ENCODE peak calls at places on chromosome 5, in four cellular contexts. V, W, C and U are unnamed samples.

GRCh38 chr5:56142620-56143431 is 90.3 kb downstream of the ANKRD55 start:
- DNase-seq in V (no peak), C (no peak), W (no peak), U (no peak)

GRCh38 chr5:147081256-147081872 is 153.5 kb upstream of the STK32A start:
- DNase-seq in V (no peak), W (no peak), C (no peak), U (no peak)

GRCh38 chr5:61228229-61228628 is 66.0 kb upstream of the SMIM15 start:
- DNase-seq in V (no peak), W (no peak), C (no peak), U (no peak)

GRCh38 chr5:121963409-121963808 is 1.6 kb downstream of the SRFBP1 start:
- DNase-seq in W (no peak), C (no peak), V (no peak), U (no peak)

GRCh38 chr5:56270058-56270457 is 36.9 kb upstream of the ANKRD55 start:
- DNase-seq in W (no peak), V (no peak), C (no peak), U (no peak)

GRCh38 chr5:151056367-151057306 is 24.2 kb downstream of the TNIP1 start:
- DNase-seq in V (no peak), C (no peak), W (no peak), U (no peak)

GRCh38 chr5:151880304-151880703 is 44.3 kb downstream of the GLRA1 start:
- DNase-seq in V (no peak), C (no peak), W (no peak), U (no peak)

GRCh38 chr5:149581192-149581861 is at the start of gene ARHGEF37:
- DNase-seq in C (peak; percentile 61), V (peak; percentile 50), W (peak; percentile 94), U (peak; percentile 82)

GRCh38 chr5:167561796-167562195 is 729.6 kb upstream of the WWC1 start:
- DNase-seq in V (no peak), C (no peak), W (no peak), U (no peak)

GRCh38 chr5:173456751-173457171 is 128.5 kb upstream of the STC2 start:
- DNase-seq in C (peak; percentile 70), W (no peak), V (no peak), U (no peak)

GRCh38 chr5:154679501-154679900 is 75.7 kb upstream of the LARP1 start:
- DNase-seq in W (no peak), C (no peak), V (no peak), U (no peak)

GRCh38 chr5:150489358-150490295 is 18.3 kb upstream of the NDST1 start:
- DNase-seq in W (no peak), C (peak; percentile 59), V (peak; percentile 36), U (no peak)

GRCh38 chr5:180400416-180400815 is 47.3 kb upstream of the GFPT2 start:
- DNase-seq in C (no peak), W (no peak), V (no peak), U (no peak)

GRCh38 chr5:53411388-53411787 is 69.0 kb upstream of the FST start:
- DNase-seq in V (no peak), C (no peak), W (no peak), U (no peak)

GRCh38 chr5:139104577-139105271 is 93.4 kb downstream of the SIL1 start:
- DNase-seq in W (no peak), C (peak; percentile 88), V (peak; percentile 94), U (peak; percentile 97)

GRCh38 chr5:135651156-135651555 is 72.4 kb upstream of the CXCL14 start:
- DNase-seq in C (peak; percentile 16), V (no peak), W (no peak), U (no peak)

GRCh38 chr5:116137544-116138378 is 52.9 kb downstream of the COMMD10 start:
- DNase-seq in C (peak; percentile 75), V (peak; percentile 56), W (no peak), U (peak; percentile 31)